ENCODE peak calls at places on chromosomes 6 and 20, in eight cellular contexts. H, L, M, A, V, Q, E and G are unnamed samples.
A peak's percentile ranks its signal among the peaks of the same experiment; 100 is the strongest.

GRCh38 chr6:139426795-139427194 is 52.3 kb upstream of the CITED2 start:
- DNase-seq in H (no peak), L (no peak), M (no peak), A (no peak), V (no peak), Q (no peak), E (no peak), G (no peak)

GRCh38 chr20:32858873-32859372 is at the start of gene EFCAB8:
- DNase-seq in H (no peak), L (no peak), M (no peak), A (no peak), V (no peak), Q (no peak), E (no peak), G (no peak)

GRCh38 chr6:52509281-52510212 is 67.3 kb downstream of the TRAM2 start:
- DNase-seq in H (no peak), L (no peak), M (no peak), A (no peak), V (no peak), Q (no peak), E (peak; percentile 79), G (no peak)

GRCh38 chr6:114100421-114100820 is 129.5 kb upstream of the HDAC2 start:
- DNase-seq in H (no peak), L (no peak), M (no peak), A (no peak), V (no peak), Q (no peak), E (peak; percentile 59), G (no peak)

GRCh38 chr6:166244353-166245045 is 63.7 kb downstream of the PRR18 start:
- DNase-seq in H (no peak), L (peak; percentile 84), M (no peak), A (no peak), V (no peak), Q (no peak), E (no peak), G (no peak)

GRCh38 chr6:149925253-149925973 is 2.5 kb upstream of the RAET1G start:
- DNase-seq in H (no peak), L (no peak), M (peak; percentile 20), A (no peak), V (peak; percentile 34), Q (no peak), E (peak; percentile 16), G (no peak)

GRCh38 chr6:34157851-34158250 is 12.0 kb upstream of the GRM4 start:
- DNase-seq in H (no peak), L (no peak), M (no peak), A (peak; percentile 18), V (no peak), Q (no peak), E (no peak), G (no peak)

GRCh38 chr6:122789862-122790739 is 1.0 kb downstream of the SMPDL3A start:
- DNase-seq in H (no peak), L (peak; percentile 15), M (peak; percentile 74), A (no peak), V (no peak), Q (peak; percentile 41), E (no peak), G (no peak)

GRCh38 chr20:3812975-3813599 is 7.3 kb upstream of the AP5S1 start:
- DNase-seq in H (no peak), L (no peak), M (no peak), A (no peak), V (no peak), Q (no peak), E (no peak), G (no peak)

GRCh38 chr6:135424385-135424784 is 73.2 kb downstream of the AHI1 start:
- DNase-seq in H (peak; percentile 37), L (peak; percentile 34), M (no peak), A (no peak), V (no peak), Q (no peak), E (no peak), G (no peak)

GRCh38 chr20:44615169-44615791 is 32.9 kb downstream of the PKIG start:
- DNase-seq in H (no peak), L (peak; percentile 20), M (no peak), A (no peak), V (peak; percentile 67), Q (no peak), E (no peak), G (no peak)

GRCh38 chr6:36742146-36742545 is 44.5 kb downstream of the RAB44 start:
- DNase-seq in H (no peak), L (no peak), M (no peak), A (no peak), V (no peak), Q (no peak), E (no peak), G (no peak)

GRCh38 chr6:151494235-151494950 is 576 bp downstream of the CCDC170 start:
- DNase-seq in H (no peak), L (peak; percentile 28), M (peak; percentile 80), A (peak; percentile 51), V (peak; percentile 23), Q (peak; percentile 11), E (peak; percentile 46), G (no peak)

GRCh38 chr20:433300-433975 is 25.3 kb downstream of the RBCK1 start:
- DNase-seq in H (peak; percentile 71), L (peak; percentile 89), M (no peak), A (peak; percentile 37), V (no peak), Q (no peak), E (no peak), G (no peak)

GRCh38 chr20:39943336-39943735 is 745.7 kb downstream of the MAFB start:
- DNase-seq in H (no peak), L (no peak), M (no peak), A (no peak), V (no peak), Q (no peak), E (no peak), G (no peak)

GRCh38 chr6:48881551-48881950 is 581.5 kb downstream of the MMUT start:
- DNase-seq in H (no peak), L (no peak), M (no peak), A (no peak), V (no peak), Q (no peak), E (peak; percentile 61), G (no peak)

GRCh38 chr6:33299237-33299944 is 649 bp upstream of the RGL2 start:
- DNase-seq in H (peak; percentile 95), L (peak; percentile 97), M (peak; percentile 92), A (no peak), V (peak; percentile 94), Q (peak; percentile 95), E (peak; percentile 94), G (no peak)

GRCh38 chr6:18246205-18246604 is 18.1 kb downstream of the DEK start:
- DNase-seq in H (no peak), L (no peak), M (no peak), A (no peak), V (no peak), Q (no peak), E (no peak), G (no peak)
- TF ChIP-seq CTCF in H (no peak), L (no peak), M (no peak), A (no peak), V (no peak), Q (no peak), E (no peak), G (no peak)

GRCh38 chr6:109094351-109095035 is at the start of gene SESN1:
- DNase-seq in H (peak; percentile 89), L (peak; percentile 98), M (peak; percentile 94), A (peak; percentile 96), V (peak; percentile 98), Q (peak; percentile 88), E (peak; percentile 93), G (no peak)

GRCh38 chr6:109093732-109094131 is 914 bp downstream of the SESN1 start:
- DNase-seq in H (no peak), L (no peak), M (no peak), A (no peak), V (no peak), Q (no peak), E (peak; percentile 42), G (no peak)

GRCh38 chr6:109087661-109088264 is 6.9 kb downstream of the SESN1 start:
- DNase-seq in H (no peak), L (no peak), M (no peak), A (no peak), V (no peak), Q (no peak), E (no peak), G (no peak)

GRCh38 chr6:109092074-109092473 is 2.6 kb downstream of the SESN1 start:
- DNase-seq in H (no peak), L (no peak), M (no peak), A (no peak), V (no peak), Q (no peak), E (no peak), G (no peak)

DNA sequence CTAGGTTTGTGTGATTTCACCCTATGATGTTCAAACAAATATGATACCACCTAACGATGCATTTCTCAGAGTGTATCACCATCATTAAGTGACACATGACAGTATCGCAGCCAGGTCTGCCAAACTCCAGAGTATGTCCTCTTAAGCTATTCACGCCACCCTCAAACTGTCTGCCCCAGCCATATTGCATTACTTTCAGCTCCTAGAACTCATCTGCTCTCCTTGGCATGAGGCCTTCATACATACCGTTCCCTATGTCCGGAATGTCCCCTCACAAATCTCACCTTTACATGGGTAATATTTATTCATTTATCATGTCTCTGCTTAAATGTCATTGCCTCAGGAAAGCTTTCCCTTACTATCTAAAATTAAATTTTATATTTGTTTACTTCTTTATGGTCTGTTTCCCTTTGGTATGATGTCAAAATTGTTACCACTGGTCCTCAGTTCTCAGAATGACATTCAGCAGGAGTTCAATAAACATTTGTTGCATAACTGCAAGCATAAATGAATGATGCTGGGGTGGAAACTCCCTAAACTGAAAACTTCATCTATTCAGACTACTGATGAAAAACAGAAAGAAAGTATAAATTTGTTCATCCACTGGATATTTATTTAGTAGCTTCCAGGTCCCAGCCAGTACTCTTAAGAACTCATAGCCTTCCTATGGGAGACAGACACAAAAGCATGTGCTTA is 3.2 kb downstream of the SESN1 start:
- DNase-seq in H (no peak), L (no peak), M (no peak), A (no peak), V (no peak), Q (no peak), E (no peak), G (no peak)
- H3K4me3 ChIP-seq in H (no peak overlapping the region), L (no peak overlapping the region), M (peak overlapping the region; percentile 50), A (no peak overlapping the region), V (peak overlapping the region; percentile 61), Q (peak overlapping the region; percentile 86), E (no peak overlapping the region), G (no peak overlapping the region)

DNA sequence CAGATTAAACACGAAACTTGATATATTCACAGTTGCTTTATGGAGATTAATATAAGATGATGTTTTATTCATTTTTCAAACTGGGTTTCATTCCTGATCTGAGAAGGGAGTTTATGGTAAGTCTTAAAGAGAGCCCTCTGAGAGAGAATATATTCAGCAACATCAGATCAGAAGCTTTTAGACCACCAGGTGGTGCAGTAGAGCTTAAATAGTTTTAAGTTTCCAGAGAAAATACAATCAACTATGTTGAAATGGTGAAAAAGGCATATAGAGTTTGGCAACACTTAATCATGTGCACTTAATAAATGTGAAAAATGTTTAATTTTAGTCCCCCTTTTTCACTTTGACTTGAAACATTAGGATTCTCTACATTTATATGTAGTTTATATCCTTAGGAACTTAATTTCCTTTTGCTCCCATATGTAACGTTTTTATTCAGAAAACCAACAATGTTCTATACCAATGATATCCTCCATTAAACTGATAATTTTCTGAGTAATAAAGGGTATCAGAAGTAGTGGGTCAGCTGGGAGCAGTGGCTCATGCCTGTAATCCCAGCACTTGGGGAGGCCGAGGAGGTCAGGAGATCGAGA is 86.3 kb upstream of the CLDN20 start:
- DNase-seq in H (no peak), L (peak; percentile 86), M (peak; percentile 58), A (no peak), V (no peak), Q (peak; percentile 37), E (peak; percentile 89), G (no peak)
- TF ChIP-seq CTCF in H (peak; percentile 56), L (peak; percentile 56), M (peak; percentile 93), A (peak; percentile 85), V (peak; percentile 60), Q (peak; percentile 37), E (peak; percentile 46), G (peak; percentile 26)

GRCh38 chr6:27867051-27867940 is 44.9 kb downstream of the OR2B2 start:
- DNase-seq in H (peak; percentile 95), L (peak; percentile 97), M (peak; percentile 60), A (peak; percentile 81), V (peak; percentile 53), Q (peak; percentile 60), E (peak; percentile 90), G (no peak)
- H3K4me3 ChIP-seq in H (peak overlapping the region; percentile 74), L (peak overlapping the region; percentile 67), M (peak overlapping the region; percentile 56), A (peak overlapping the region; percentile 47), V (peak overlapping the region; percentile 80), Q (peak overlapping the region; percentile 57), E (peak overlapping the region; percentile 73), G (peak overlapping the region; percentile 80)